ENCODE peak calls at places on chromosomes 16 and 17, in seven cellular contexts. L is activated T-helper 1 cell treated with anti-CD3 and anti-CD28 coated beads, Interleukin-12 subunit alpha, Interleukin-12 subunit beta, Interleukin-2, Interleukin-4 antibody, amounts not matched to agents 30 ng/mL and 10 ng/mL and 1 ng/mL, durations not matched to agents 14 hours and 24 hours and 36 hours; J is small intestine; I is substantia nigra; E is effector memory CD4-positive, alpha-beta T cell; X is stimulated activated CD8-positive, alpha-beta memory T cell treated with anti-CD3 and anti-CD28 coated beads, Interleukin-12 subunit alpha, Interleukin-12 subunit beta, amount 100 ng/mL, for 4 hours; K is naive thymus-derived CD8-positive, alpha-beta T cell. O is an unnamed sample.

GRCh38 chr17:44353656-44354331 is 8.7 kb downstream of the GRN start:
- DNase-seq in L (peak; percentile 13), J (peak; percentile 20), I (no peak), E (no peak), X (no peak), K (no peak), O (no peak)

GRCh38 chr17:28760987-28761562 is 17.3 kb downstream of the TRAF4 start:
- DNase-seq in L (no peak), J (peak; percentile 48), I (peak; percentile 40), E (no peak), X (no peak), K (no peak), O (no peak)

GRCh38 chr17:40938981-40939380 is 1.5 kb upstream of the KRT23 start:
- DNase-seq in L (no peak), J (no peak), I (no peak), E (no peak), X (no peak), K (no peak), O (no peak)

GRCh38 chr16:58913456-58913855 is 179.3 kb upstream of the GOT2 start:
- DNase-seq in L (no peak), J (no peak), I (no peak), E (no peak), X (no peak), K (no peak), O (no peak)

GRCh38 chr16:7284780-7285179 is 47.9 kb upstream of the RBFOX1 start:
- DNase-seq in L (no peak), J (no peak), I (no peak), E (no peak), X (no peak), K (no peak), O (no peak)

GRCh38 chr17:1260762-1261161 is 9.5 kb upstream of the BHLHA9 start:
- DNase-seq in L (no peak), J (no peak), I (no peak), E (no peak), X (no peak), K (no peak), O (no peak)

GRCh38 chr16:66741131-66741900 is 10.1 kb downstream of the DYNC1LI2 start:
- DNase-seq in L (no peak), J (peak; percentile 79), I (peak; percentile 95), E (no peak), X (no peak), K (no peak), O (no peak)

GRCh38 chr16:57620316-57621231 is 7.9 kb upstream of the ADGRG1 start:
- DNase-seq in L (no peak), J (peak; percentile 67), I (no peak), E (no peak), X (no peak), K (no peak), O (no peak)

GRCh38 chr17:29996458-29996857 is 55.0 kb downstream of the EFCAB5 start:
- DNase-seq in L (no peak), J (no peak), I (no peak), E (no peak), X (no peak), K (no peak), O (no peak)

GRCh38 chr17:52824542-52824941 is 666.0 kb upstream of the CA10 start:
- DNase-seq in L (no peak), J (peak; percentile 85), I (no peak), E (no peak), X (no peak), K (no peak), O (no peak)

O was measured in activated gamma-delta T cell.